ENCODE peak calls at places on chromosomes 6 and 20, in ten cellular contexts. G, Q, B, H, U, A, X, P, N and R are unnamed samples.

GRCh38 chr20:41734506-41734945 is 116.3 kb upstream of the CHD6 start:
- DNase-seq in N (peak; percentile 17), X (no peak), Q (peak; percentile 19), P (peak; percentile 44), H (no peak), G (peak; percentile 30), B (peak; percentile 4), U (no peak), A (no peak), R (peak; percentile 8)

GRCh38 chr20:10511507-10512231 is 76.6 kb downstream of the SLX4IP start:
- DNase-seq in A (peak; percentile 94), N (peak; percentile 24), Q (peak; percentile 95), G (peak; percentile 54), X (peak; percentile 87), P (peak; percentile 90), U (peak; percentile 79), B (peak; percentile 21), H (peak; percentile 68), R (peak; percentile 96)

GRCh38 chr6:1562171-1562955 is 47.4 kb upstream of the FOXC1 start:
- DNase-seq in A (no peak), B (no peak), P (no peak), U (no peak), N (no peak), X (no peak), G (no peak), Q (no peak), H (peak; percentile 57), R (no peak)

GRCh38 chr20:39850821-39851330 is 838.2 kb downstream of the MAFB start:
- DNase-seq in H (no peak), X (peak; percentile 24), A (no peak), P (no peak), Q (no peak), G (no peak), U (no peak), B (no peak), N (no peak), R (no peak)

GRCh38 chr6:63295553-63295952 is 24.2 kb downstream of the LGSN start:
- DNase-seq in A (no peak), X (no peak), H (no peak), U (no peak), B (no peak), P (no peak), G (no peak), N (no peak), Q (no peak), R (no peak)

GRCh38 chr20:12241065-12241464 is 323.4 kb downstream of the BTBD3 start:
- DNase-seq in X (no peak), Q (no peak), A (no peak), B (no peak), U (no peak), G (peak; percentile 84), H (no peak), P (no peak), N (no peak), R (no peak)

GRCh38 chr6:87237804-87238203 is 82.4 kb downstream of the ZNF292 start:
- DNase-seq in U (no peak), H (peak; percentile 94), G (no peak), X (no peak), Q (peak; percentile 6), A (no peak), N (no peak), P (peak; percentile 29), B (no peak), R (no peak)

GRCh38 chr6:48325701-48326100 is 214.7 kb upstream of the PTCHD4 start:
- DNase-seq in H (no peak), U (no peak), G (no peak), X (no peak), B (no peak), P (no peak), A (no peak), Q (no peak), N (peak; percentile 2), R (no peak)

GRCh38 chr6:78909391-78909790 is 42.0 kb downstream of the IRAK1BP1 start:
- DNase-seq in Q (no peak), N (no peak), H (peak; percentile 80), U (no peak), P (no peak), B (no peak), G (no peak), A (no peak), X (peak; percentile 57), R (peak; percentile 88)

GRCh38 chr20:4871486-4871885 is 129.8 kb downstream of the SLC23A2 start:
- DNase-seq in G (no peak), Q (no peak), X (no peak), B (no peak), H (no peak), N (no peak), P (no peak), A (no peak), U (no peak), R (no peak)

GRCh38 chr6:138337076-138337475 is 40.6 kb upstream of the SMIM28 start:
- DNase-seq in P (no peak), N (no peak), G (no peak), U (no peak), X (no peak), Q (no peak), A (no peak), B (no peak), H (no peak), R (no peak)

GRCh38 chr6:147222160-147222838 is 18.1 kb downstream of the STXBP5 start:
- DNase-seq in Q (peak; percentile 16), B (no peak), N (no peak), H (peak; percentile 34), P (peak; percentile 38), U (no peak), G (no peak), X (no peak), A (no peak), R (no peak)